ENCODE peak calls at places on chromosomes 16 and 17, in seven cellular contexts. One of them, this sample, is unnamed.

GRCh38 chr16:85329999-85330693 is 217.9 kb upstream of the CIBAR2 start:
- DNase-seq in transverse colon: no peak
- DNase-seq in ovary: no peak
- DNase-seq in tibial nerve: no peak
- DNase-seq in A549: no peak
- DNase-seq in H1: no peak
- DNase-seq in suprapubic skin: no peak
- DNase-seq in this sample: no peak

GRCh38 chr17:76136276-76137025 is 4.6 kb downstream of the FOXJ1 start:
- DNase-seq in ovary: no peak
- DNase-seq in suprapubic skin: no peak
- DNase-seq in H1: peak; percentile 78
- DNase-seq in tibial nerve: no peak
- DNase-seq in transverse colon: no peak
- DNase-seq in A549: no peak
- DNase-seq in this sample: no peak

GRCh38 chr16:73248316-73248715 is 200.4 kb upstream of the ZFHX3 start:
- DNase-seq in H1: no peak
- DNase-seq in suprapubic skin: no peak
- DNase-seq in ovary: no peak
- DNase-seq in transverse colon: no peak
- DNase-seq in tibial nerve: no peak
- DNase-seq in A549: no peak
- DNase-seq in this sample: no peak

GRCh38 chr16:85718682-85719081 is 29.9 kb upstream of the GINS2 start:
- DNase-seq in ovary: no peak
- DNase-seq in transverse colon: peak; percentile 28
- DNase-seq in suprapubic skin: no peak
- DNase-seq in tibial nerve: no peak
- DNase-seq in A549: peak; percentile 70
- DNase-seq in H1: peak; percentile 82
- DNase-seq in this sample: no peak

GRCh38 chr17:75289832-75290337 is 652 bp upstream of the SLC25A19 start:
- DNase-seq in A549: no peak
- DNase-seq in H1: no peak
- DNase-seq in ovary: peak; percentile 54
- DNase-seq in transverse colon: peak; percentile 79
- DNase-seq in tibial nerve: peak; percentile 58
- DNase-seq in suprapubic skin: peak; percentile 87
- DNase-seq in this sample: peak; percentile 84

GRCh38 chr17:4997302-4998026 is at the start of the genes INCA1 and KIF1C:
- DNase-seq in ovary: peak; percentile 94
- DNase-seq in suprapubic skin: peak; percentile 96
- DNase-seq in tibial nerve: peak; percentile 81
- DNase-seq in H1: peak; percentile 95
- DNase-seq in transverse colon: peak; percentile 96
- DNase-seq in A549: peak; percentile 98
- DNase-seq in this sample: peak; percentile 97

GRCh38 chr16:28876973-28877641 is 1.2 kb upstream of the ATP2A1 start:
- DNase-seq in A549: no peak
- DNase-seq in suprapubic skin: no peak
- DNase-seq in H1: no peak
- DNase-seq in transverse colon: no peak
- DNase-seq in tibial nerve: no peak
- DNase-seq in ovary: no peak
- DNase-seq in this sample: no peak

GRCh38 chr17:81404557-81405165 is 9.4 kb downstream of the BAHCC1 start:
- DNase-seq in tibial nerve: no peak
- DNase-seq in suprapubic skin: no peak
- DNase-seq in A549: no peak
- DNase-seq in H1: no peak
- DNase-seq in ovary: no peak
- DNase-seq in transverse colon: peak; percentile 59
- DNase-seq in this sample: no peak

GRCh38 chr17:79819534-79820276 is 19.5 kb downstream of the CBX4 start:
- DNase-seq in H1: no peak
- DNase-seq in suprapubic skin: no peak
- DNase-seq in A549: no peak
- DNase-seq in ovary: no peak
- DNase-seq in tibial nerve: no peak
- DNase-seq in transverse colon: no peak
- DNase-seq in this sample: no peak

GRCh38 chr17:45298546-45299285 is 18.1 kb downstream of the MAP3K14 start:
- DNase-seq in transverse colon: no peak
- DNase-seq in A549: no peak
- DNase-seq in ovary: no peak
- DNase-seq in tibial nerve: no peak
- DNase-seq in H1: no peak
- DNase-seq in suprapubic skin: no peak
- DNase-seq in this sample: no peak

GRCh38 chr17:39064374-39064773 is 87.1 kb downstream of the PLXDC1 start:
- DNase-seq in H1: no peak
- DNase-seq in tibial nerve: no peak
- DNase-seq in suprapubic skin: no peak
- DNase-seq in ovary: no peak
- DNase-seq in A549: no peak
- DNase-seq in transverse colon: no peak
- DNase-seq in this sample: no peak

GRCh38 chr17:41801374-41802062 is 10.2 kb downstream of the P3H4 start:
- DNase-seq in suprapubic skin: peak; percentile 91
- DNase-seq in A549: peak; percentile 86
- DNase-seq in H1: peak; percentile 97
- DNase-seq in transverse colon: peak; percentile 89
- DNase-seq in ovary: peak; percentile 89
- DNase-seq in tibial nerve: peak; percentile 94
- DNase-seq in this sample: peak; percentile 91

GRCh38 chr17:42407289-42407836 is 15.7 kb downstream of the CAVIN1 start:
- DNase-seq in transverse colon: peak; percentile 86
- DNase-seq in suprapubic skin: peak; percentile 90
- DNase-seq in A549: peak; percentile 96
- DNase-seq in tibial nerve: peak; percentile 71
- DNase-seq in H1: peak; percentile 72
- DNase-seq in ovary: peak; percentile 81
- DNase-seq in this sample: peak; percentile 95

DNA sequence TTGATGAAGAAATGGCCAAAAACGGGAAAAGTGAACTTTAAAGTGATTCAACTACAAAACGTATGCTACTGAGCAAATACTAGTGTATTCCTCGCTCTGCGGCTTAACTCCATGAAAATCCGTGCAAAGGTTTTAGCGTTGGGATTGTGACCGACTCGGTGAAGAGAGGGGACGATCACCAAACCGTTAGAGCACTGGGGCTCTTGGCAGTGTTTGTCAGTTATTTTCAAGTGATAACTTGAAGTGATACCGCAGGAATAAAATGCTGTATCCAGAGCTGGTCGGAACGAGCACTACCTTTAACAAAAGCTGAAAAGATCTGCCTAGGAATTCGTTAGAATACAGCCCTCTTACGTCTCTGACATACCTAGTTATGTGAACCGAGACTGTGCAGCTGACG is 773 bp upstream of the PPM1D start:
- DNase-seq in tibial nerve: peak; percentile 9
- DNase-seq in A549: peak; percentile 43
- DNase-seq in H1: no peak
- DNase-seq in ovary: no peak
- DNase-seq in transverse colon: no peak
- DNase-seq in suprapubic skin: no peak
- DNase-seq in this sample: no peak
- TF ChIP-seq POLR2A in tibial nerve: no peak
- TF ChIP-seq POLR2A in A549: no peak
- TF ChIP-seq POLR2A in H1: no peak
- TF ChIP-seq POLR2A in ovary: no peak
- TF ChIP-seq POLR2A in transverse colon: no peak
- TF ChIP-seq POLR2A in suprapubic skin: no peak
- TF ChIP-seq POLR2A in this sample: no peak

DNA sequence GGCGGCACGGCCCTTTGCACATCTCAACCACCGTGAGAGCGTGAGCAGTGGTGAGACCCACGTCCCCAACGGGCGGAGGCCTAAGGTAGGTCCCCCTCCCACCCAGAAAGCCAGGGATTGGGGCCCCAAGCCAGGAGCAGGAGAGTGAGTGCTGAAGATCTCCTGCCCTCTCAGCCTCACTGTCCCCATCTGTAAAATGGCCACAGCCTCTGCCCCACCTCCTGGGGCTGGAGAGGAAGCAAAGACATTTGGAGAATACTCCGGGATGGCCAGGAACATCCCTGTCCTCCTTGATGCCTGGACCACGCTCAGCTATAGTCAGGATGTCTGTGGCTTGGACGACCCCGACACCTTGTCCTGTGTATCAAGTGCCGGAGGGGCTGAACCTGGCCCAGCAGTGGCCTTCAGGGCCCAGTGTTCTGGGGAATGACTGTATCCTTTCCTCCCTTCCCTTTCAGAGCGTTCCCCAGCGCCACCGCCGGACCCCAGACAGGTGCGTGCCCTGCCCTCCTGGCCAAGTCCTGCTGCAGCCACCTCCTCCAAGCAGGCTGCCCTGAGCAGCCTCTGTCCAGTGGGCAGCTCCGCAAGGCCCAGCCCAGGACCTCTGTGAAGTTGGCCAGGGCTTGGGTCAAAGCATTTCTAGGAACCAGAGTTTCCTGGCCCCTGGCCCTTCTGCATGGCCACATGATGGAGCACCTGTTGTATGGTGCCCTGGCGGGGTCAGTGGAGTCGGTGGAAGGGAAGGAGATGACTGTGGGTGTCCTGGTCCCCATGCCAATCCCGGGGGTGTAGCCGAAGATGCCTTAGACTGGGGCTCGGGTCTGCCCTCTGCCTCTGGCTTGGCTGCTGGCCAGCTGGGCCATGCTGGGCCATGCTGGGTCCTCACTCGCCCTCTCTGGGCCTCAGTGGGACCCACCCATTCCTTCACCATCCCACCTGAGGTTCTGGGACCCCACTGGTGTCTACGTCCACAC is 38.4 kb downstream of the ADCY7 start:
- DNase-seq in ovary: no peak
- DNase-seq in tibial nerve: no peak
- DNase-seq in A549: no peak
- DNase-seq in H1: peak; percentile 44
- DNase-seq in transverse colon: no peak
- DNase-seq in suprapubic skin: peak; percentile 75
- DNase-seq in this sample: peak; percentile 61
- H3K27ac ChIP-seq in ovary: no peak overlapping the region
- H3K27ac ChIP-seq in tibial nerve: no peak overlapping the region
- H3K27ac ChIP-seq in A549: no peak overlapping the region
- H3K27ac ChIP-seq in H1: no peak overlapping the region
- H3K27ac ChIP-seq in transverse colon: peak overlapping the region; percentile 39
- H3K27ac ChIP-seq in suprapubic skin: no peak overlapping the region
- H3K27ac ChIP-seq in this sample: no peak overlapping the region

DNA sequence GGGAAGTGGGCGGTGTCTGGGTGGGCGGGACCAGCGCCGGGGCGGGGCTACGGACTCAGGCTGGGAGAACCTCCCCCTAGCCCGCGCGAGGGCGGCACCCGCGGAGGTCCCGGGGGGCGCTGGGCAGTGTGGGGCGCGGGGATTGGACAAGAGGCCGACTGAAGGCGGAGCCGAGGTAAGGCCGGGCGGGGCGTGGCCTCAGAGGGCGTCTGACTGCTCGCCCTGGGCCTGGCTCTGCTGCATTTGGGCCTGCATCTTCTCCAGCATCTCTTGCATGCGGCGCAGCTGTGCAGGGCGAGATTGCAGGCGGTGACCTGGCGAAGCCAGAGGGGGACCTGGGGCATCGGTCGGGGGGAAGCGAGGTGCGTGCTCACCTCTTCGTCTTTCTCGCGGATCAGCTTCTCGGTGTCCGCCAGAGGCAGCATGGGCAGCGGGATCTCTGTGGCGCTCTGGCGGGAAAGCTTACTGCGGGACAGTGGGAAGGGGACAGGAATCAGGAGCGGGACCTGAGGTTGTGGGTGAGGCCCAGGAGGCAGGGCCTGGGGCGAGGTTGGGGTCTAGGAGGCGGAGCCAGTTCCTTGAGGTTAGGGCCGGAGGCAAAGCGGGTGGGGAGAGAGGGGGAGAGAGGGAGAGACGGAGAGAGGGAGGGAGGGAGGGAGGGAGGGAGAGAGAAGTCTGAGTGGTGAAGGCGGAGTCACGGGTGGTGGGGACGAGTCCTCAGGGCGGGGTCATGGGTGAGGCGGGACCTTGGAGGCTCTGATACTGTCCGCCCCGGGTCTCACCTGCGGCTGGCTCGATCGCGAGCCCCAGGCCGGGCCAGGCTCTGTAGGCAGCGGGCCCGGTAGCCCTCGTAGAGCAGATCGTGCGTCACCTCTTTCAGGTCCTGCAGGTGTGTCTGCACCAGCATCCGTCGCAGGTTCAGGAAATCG is 3.9 kb downstream of the SEPTIN1 start:
- DNase-seq in H1: peak; percentile 99
- DNase-seq in A549: peak; percentile 93
- DNase-seq in transverse colon: peak; percentile 100
- DNase-seq in suprapubic skin: peak; percentile 100
- DNase-seq in ovary: peak; percentile 99
- DNase-seq in tibial nerve: peak; percentile 99
- DNase-seq in this sample: peak; percentile 100
- TF ChIP-seq EP300 in H1: no peak
- TF ChIP-seq EP300 in A549: no peak
- TF ChIP-seq EP300 in transverse colon: no peak
- TF ChIP-seq EP300 in suprapubic skin: no peak
- TF ChIP-seq EP300 in ovary: no peak
- TF ChIP-seq EP300 in tibial nerve: peak; percentile 80
- TF ChIP-seq EP300 in this sample: no peak

GRCh38 chr17:82446124-82446523 is 4.4 kb downstream of the CYBC1 start:
- DNase-seq in A549: no peak
- DNase-seq in transverse colon: no peak
- DNase-seq in H1: no peak
- DNase-seq in ovary: no peak
- DNase-seq in suprapubic skin: no peak
- DNase-seq in tibial nerve: no peak
- DNase-seq in this sample: no peak

GRCh38 chr17:82444284-82444893 is 6.2 kb downstream of the CYBC1 start:
- DNase-seq in ovary: no peak
- DNase-seq in H1: no peak
- DNase-seq in transverse colon: no peak
- DNase-seq in tibial nerve: no peak
- DNase-seq in A549: no peak
- DNase-seq in suprapubic skin: no peak
- DNase-seq in this sample: no peak

GRCh38 chr17:82443465-82444283 is 6.9 kb downstream of the CYBC1 start:
- DNase-seq in suprapubic skin: no peak
- DNase-seq in ovary: peak; percentile 68
- DNase-seq in H1: no peak
- DNase-seq in tibial nerve: no peak
- DNase-seq in A549: no peak
- DNase-seq in transverse colon: no peak
- DNase-seq in this sample: no peak

GRCh38 chr17:82445542-82445941 is 5.0 kb downstream of the CYBC1 start:
- DNase-seq in ovary: no peak
- DNase-seq in transverse colon: no peak
- DNase-seq in H1: no peak
- DNase-seq in A549: no peak
- DNase-seq in suprapubic skin: no peak
- DNase-seq in tibial nerve: no peak
- DNase-seq in this sample: no peak

DNA sequence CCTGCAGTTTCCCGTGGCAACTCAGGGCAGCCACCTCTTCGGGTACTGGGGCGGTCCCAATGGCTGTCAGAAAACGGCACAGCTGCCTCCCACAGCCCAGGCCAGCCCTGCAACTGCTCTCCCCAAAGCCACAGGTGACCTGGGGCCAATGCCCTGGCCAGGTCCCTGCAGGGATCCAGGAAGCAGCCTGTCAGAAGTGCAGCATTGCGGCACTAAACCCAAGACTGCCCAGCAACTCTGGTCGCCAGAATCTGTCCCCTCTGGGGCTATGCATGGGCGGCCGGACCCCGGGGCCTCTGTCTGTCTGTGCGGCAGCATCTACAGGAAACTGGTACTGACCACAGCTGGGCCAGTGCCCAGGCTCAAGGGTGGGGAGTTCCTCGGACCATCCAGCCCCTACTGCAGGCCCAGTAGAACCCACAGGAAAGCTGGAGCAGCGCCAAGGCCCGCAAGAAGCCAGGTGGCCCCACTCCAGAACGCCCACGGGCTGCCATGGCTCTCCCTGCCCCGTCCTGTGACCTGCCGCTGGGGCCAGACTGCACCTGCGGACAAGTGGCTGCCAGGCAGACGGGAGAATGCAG is 5.5 kb downstream of the CYBC1 start:
- DNase-seq in A549: no peak
- DNase-seq in H1: no peak
- DNase-seq in suprapubic skin: no peak
- DNase-seq in tibial nerve: no peak
- DNase-seq in transverse colon: no peak
- DNase-seq in ovary: no peak
- DNase-seq in this sample: no peak
- TF ChIP-seq POLR2A in A549: no peak
- TF ChIP-seq POLR2A in H1: no peak
- TF ChIP-seq POLR2A in suprapubic skin: no peak
- TF ChIP-seq POLR2A in tibial nerve: no peak
- TF ChIP-seq POLR2A in transverse colon: no peak
- TF ChIP-seq POLR2A in ovary: no peak
- TF ChIP-seq POLR2A in this sample: no peak